ENCODE peak calls at places on chromosomes 16 and 17, in nine cellular contexts. One of them, this sample, is unnamed.

GRCh38 chr16:87661561-87661960 is 59.3 kb downstream of the JPH3 start:
- DNase-seq in occipital lobe: no peak
- DNase-seq in 8988T: no peak
- DNase-seq in activated T-helper 1 cell treated with anti-CD3 and anti-CD28 coated beads, Interleukin-2, amount 50 U/mL, for 16 hours: no peak
- DNase-seq in LoVo: peak; percentile 8
- DNase-seq in nephron progenitor cell: peak; percentile 89
- DNase-seq in SK-N-MC: no peak
- DNase-seq in HFF-Myc: no peak
- DNase-seq in NCI-H1436: no peak
- DNase-seq in this sample: peak; percentile 55

GRCh38 chr16:67144943-67145342 is 5.9 kb downstream of the B3GNT9 start:
- DNase-seq in occipital lobe: no peak
- DNase-seq in 8988T: no peak
- DNase-seq in activated T-helper 1 cell treated with anti-CD3 and anti-CD28 coated beads, Interleukin-2, amount 50 U/mL, for 16 hours: no peak
- DNase-seq in LoVo: no peak
- DNase-seq in nephron progenitor cell: no peak
- DNase-seq in SK-N-MC: no peak
- DNase-seq in HFF-Myc: no peak
- DNase-seq in NCI-H1436: no peak
- DNase-seq in this sample: no peak

GRCh38 chr16:78102122-78102660 is 2.7 kb downstream of the WWOX start:
- DNase-seq in occipital lobe: no peak
- DNase-seq in 8988T: no peak
- DNase-seq in activated T-helper 1 cell treated with anti-CD3 and anti-CD28 coated beads, Interleukin-2, amount 50 U/mL, for 16 hours: no peak
- DNase-seq in LoVo: no peak
- DNase-seq in nephron progenitor cell: no peak
- DNase-seq in SK-N-MC: no peak
- DNase-seq in HFF-Myc: no peak
- DNase-seq in NCI-H1436: no peak
- DNase-seq in this sample: no peak

GRCh38 chr16:8342276-8342675 is 248.0 kb downstream of the TMEM114 start:
- DNase-seq in occipital lobe: no peak
- DNase-seq in 8988T: no peak
- DNase-seq in activated T-helper 1 cell treated with anti-CD3 and anti-CD28 coated beads, Interleukin-2, amount 50 U/mL, for 16 hours: no peak
- DNase-seq in LoVo: no peak
- DNase-seq in nephron progenitor cell: no peak
- DNase-seq in SK-N-MC: no peak
- DNase-seq in HFF-Myc: no peak
- DNase-seq in NCI-H1436: no peak
- DNase-seq in this sample: no peak

GRCh38 chr17:57692770-57693169 is 52.3 kb downstream of the CCDC182 start:
- DNase-seq in occipital lobe: no peak
- DNase-seq in 8988T: no peak
- DNase-seq in activated T-helper 1 cell treated with anti-CD3 and anti-CD28 coated beads, Interleukin-2, amount 50 U/mL, for 16 hours: no peak
- DNase-seq in LoVo: no peak
- DNase-seq in nephron progenitor cell: no peak
- DNase-seq in SK-N-MC: no peak
- DNase-seq in HFF-Myc: no peak
- DNase-seq in NCI-H1436: no peak
- DNase-seq in this sample: no peak

GRCh38 chr17:76408037-76408849 is 23.8 kb downstream of the SPHK1 start:
- DNase-seq in occipital lobe: peak; percentile 34
- DNase-seq in 8988T: no peak
- DNase-seq in activated T-helper 1 cell treated with anti-CD3 and anti-CD28 coated beads, Interleukin-2, amount 50 U/mL, for 16 hours: peak; percentile 57
- DNase-seq in LoVo: peak; percentile 68
- DNase-seq in nephron progenitor cell: peak; percentile 71
- DNase-seq in SK-N-MC: peak; percentile 12
- DNase-seq in HFF-Myc: no peak
- DNase-seq in NCI-H1436: peak; percentile 42
- DNase-seq in this sample: peak; percentile 60

GRCh38 chr16:67396159-67396774 is 3.0 kb upstream of the TPPP3 start:
- DNase-seq in occipital lobe: no peak
- DNase-seq in 8988T: peak; percentile 85
- DNase-seq in activated T-helper 1 cell treated with anti-CD3 and anti-CD28 coated beads, Interleukin-2, amount 50 U/mL, for 16 hours: no peak
- DNase-seq in LoVo: peak; percentile 71
- DNase-seq in nephron progenitor cell: peak; percentile 84
- DNase-seq in SK-N-MC: no peak
- DNase-seq in HFF-Myc: peak; percentile 68
- DNase-seq in NCI-H1436: peak; percentile 93
- DNase-seq in this sample: peak; percentile 87

GRCh38 chr16:67017451-67017750 is 11.5 kb upstream of the CBFB start:
- DNase-seq in occipital lobe: no peak
- DNase-seq in 8988T: no peak
- DNase-seq in activated T-helper 1 cell treated with anti-CD3 and anti-CD28 coated beads, Interleukin-2, amount 50 U/mL, for 16 hours: no peak
- DNase-seq in LoVo: no peak
- DNase-seq in nephron progenitor cell: no peak
- DNase-seq in SK-N-MC: no peak
- DNase-seq in HFF-Myc: no peak
- DNase-seq in NCI-H1436: no peak
- DNase-seq in this sample: no peak

GRCh38 chr17:58007781-58008706 is 998 bp upstream of the SRSF1 start:
- DNase-seq in occipital lobe: no peak
- DNase-seq in 8988T: no peak
- DNase-seq in activated T-helper 1 cell treated with anti-CD3 and anti-CD28 coated beads, Interleukin-2, amount 50 U/mL, for 16 hours: no peak
- DNase-seq in LoVo: no peak
- DNase-seq in nephron progenitor cell: no peak
- DNase-seq in SK-N-MC: no peak
- DNase-seq in HFF-Myc: no peak
- DNase-seq in NCI-H1436: peak; percentile 31
- DNase-seq in this sample: no peak

GRCh38 chr16:84562174-84562815 is 55.6 kb downstream of the COTL1 start:
- DNase-seq in occipital lobe: no peak
- DNase-seq in 8988T: no peak
- DNase-seq in activated T-helper 1 cell treated with anti-CD3 and anti-CD28 coated beads, Interleukin-2, amount 50 U/mL, for 16 hours: no peak
- DNase-seq in LoVo: no peak
- DNase-seq in nephron progenitor cell: no peak
- DNase-seq in SK-N-MC: no peak
- DNase-seq in HFF-Myc: no peak
- DNase-seq in NCI-H1436: no peak
- DNase-seq in this sample: no peak

GRCh38 chr16:19167710-19168172 is 299 bp upstream of the SYT17 start:
- DNase-seq in occipital lobe: peak; percentile 27
- DNase-seq in 8988T: peak; percentile 76
- DNase-seq in activated T-helper 1 cell treated with anti-CD3 and anti-CD28 coated beads, Interleukin-2, amount 50 U/mL, for 16 hours: no peak
- DNase-seq in LoVo: peak; percentile 89
- DNase-seq in nephron progenitor cell: peak; percentile 86
- DNase-seq in SK-N-MC: no peak
- DNase-seq in HFF-Myc: no peak
- DNase-seq in NCI-H1436: peak; percentile 78
- DNase-seq in this sample: peak; percentile 69

GRCh38 chr17:15981208-15981607 is 18.3 kb downstream of the ZSWIM7 start:
- DNase-seq in occipital lobe: no peak
- DNase-seq in 8988T: no peak
- DNase-seq in activated T-helper 1 cell treated with anti-CD3 and anti-CD28 coated beads, Interleukin-2, amount 50 U/mL, for 16 hours: no peak
- DNase-seq in LoVo: peak; percentile 41
- DNase-seq in nephron progenitor cell: no peak
- DNase-seq in SK-N-MC: no peak
- DNase-seq in HFF-Myc: no peak
- DNase-seq in NCI-H1436: no peak
- DNase-seq in this sample: no peak

GRCh38 chr17:50079334-50080095 is 15.6 kb upstream of the PDK2 start:
- DNase-seq in occipital lobe: no peak
- DNase-seq in 8988T: peak; percentile 90
- DNase-seq in activated T-helper 1 cell treated with anti-CD3 and anti-CD28 coated beads, Interleukin-2, amount 50 U/mL, for 16 hours: no peak
- DNase-seq in LoVo: no peak
- DNase-seq in nephron progenitor cell: no peak
- DNase-seq in SK-N-MC: no peak
- DNase-seq in HFF-Myc: no peak
- DNase-seq in NCI-H1436: no peak
- DNase-seq in this sample: no peak

GRCh38 chr17:50676065-50676975 is 31.4 kb downstream of the ANKRD40 start:
- DNase-seq in occipital lobe: no peak
- DNase-seq in 8988T: no peak
- DNase-seq in activated T-helper 1 cell treated with anti-CD3 and anti-CD28 coated beads, Interleukin-2, amount 50 U/mL, for 16 hours: no peak
- DNase-seq in LoVo: no peak
- DNase-seq in nephron progenitor cell: no peak
- DNase-seq in SK-N-MC: no peak
- DNase-seq in HFF-Myc: no peak
- DNase-seq in NCI-H1436: no peak
- DNase-seq in this sample: no peak

GRCh38 chr17:40320771-40321501 is 12.0 kb downstream of the RARA start:
- DNase-seq in occipital lobe: peak; percentile 50
- DNase-seq in 8988T: no peak
- DNase-seq in activated T-helper 1 cell treated with anti-CD3 and anti-CD28 coated beads, Interleukin-2, amount 50 U/mL, for 16 hours: no peak
- DNase-seq in LoVo: no peak
- DNase-seq in nephron progenitor cell: no peak
- DNase-seq in SK-N-MC: no peak
- DNase-seq in HFF-Myc: no peak
- DNase-seq in NCI-H1436: no peak
- DNase-seq in this sample: no peak

GRCh38 chr17:58172369-58173071 is 5.7 kb downstream of the OR4D2 start:
- DNase-seq in occipital lobe: no peak
- DNase-seq in 8988T: no peak
- DNase-seq in activated T-helper 1 cell treated with anti-CD3 and anti-CD28 coated beads, Interleukin-2, amount 50 U/mL, for 16 hours: no peak
- DNase-seq in LoVo: peak; percentile 20
- DNase-seq in nephron progenitor cell: no peak
- DNase-seq in SK-N-MC: peak; percentile 1
- DNase-seq in HFF-Myc: no peak
- DNase-seq in NCI-H1436: peak; percentile 26
- DNase-seq in this sample: peak; percentile 48

GRCh38 chr17:30196504-30196903 is 39.0 kb downstream of the SLC6A4 start:
- DNase-seq in occipital lobe: no peak
- DNase-seq in 8988T: no peak
- DNase-seq in activated T-helper 1 cell treated with anti-CD3 and anti-CD28 coated beads, Interleukin-2, amount 50 U/mL, for 16 hours: no peak
- DNase-seq in LoVo: no peak
- DNase-seq in nephron progenitor cell: no peak
- DNase-seq in SK-N-MC: no peak
- DNase-seq in HFF-Myc: no peak
- DNase-seq in NCI-H1436: no peak
- DNase-seq in this sample: no peak

GRCh38 chr17:76438906-76439305 is 14.0 kb downstream of the UBE2O start:
- DNase-seq in occipital lobe: no peak
- DNase-seq in 8988T: no peak
- DNase-seq in activated T-helper 1 cell treated with anti-CD3 and anti-CD28 coated beads, Interleukin-2, amount 50 U/mL, for 16 hours: no peak
- DNase-seq in LoVo: no peak
- DNase-seq in nephron progenitor cell: no peak
- DNase-seq in SK-N-MC: no peak
- DNase-seq in HFF-Myc: no peak
- DNase-seq in NCI-H1436: no peak
- DNase-seq in this sample: no peak

GRCh38 chr17:67245694-67246397 is 850 bp upstream of the HELZ start:
- DNase-seq in occipital lobe: no peak
- DNase-seq in 8988T: no peak
- DNase-seq in activated T-helper 1 cell treated with anti-CD3 and anti-CD28 coated beads, Interleukin-2, amount 50 U/mL, for 16 hours: peak; percentile 20
- DNase-seq in LoVo: peak; percentile 34
- DNase-seq in nephron progenitor cell: peak; percentile 84
- DNase-seq in SK-N-MC: no peak
- DNase-seq in HFF-Myc: no peak
- DNase-seq in NCI-H1436: peak; percentile 14
- DNase-seq in this sample: peak; percentile 18

GRCh38 chr17:55576237-55576998 is 65.2 kb upstream of the SMIM36 start:
- DNase-seq in occipital lobe: no peak
- DNase-seq in 8988T: peak; percentile 11
- DNase-seq in activated T-helper 1 cell treated with anti-CD3 and anti-CD28 coated beads, Interleukin-2, amount 50 U/mL, for 16 hours: no peak
- DNase-seq in LoVo: peak; percentile 66
- DNase-seq in nephron progenitor cell: no peak
- DNase-seq in SK-N-MC: no peak
- DNase-seq in HFF-Myc: peak; percentile 40
- DNase-seq in NCI-H1436: no peak
- DNase-seq in this sample: peak; percentile 78

GRCh38 chr17:75096082-75096625 is 8.4 kb downstream of the SLC16A5 start:
- DNase-seq in occipital lobe: peak; percentile 23
- DNase-seq in 8988T: peak; percentile 59
- DNase-seq in activated T-helper 1 cell treated with anti-CD3 and anti-CD28 coated beads, Interleukin-2, amount 50 U/mL, for 16 hours: no peak
- DNase-seq in LoVo: peak; percentile 95
- DNase-seq in nephron progenitor cell: no peak
- DNase-seq in SK-N-MC: no peak
- DNase-seq in HFF-Myc: no peak
- DNase-seq in NCI-H1436: no peak
- DNase-seq in this sample: peak; percentile 92

GRCh38 chr16:13892301-13892700 is 27.7 kb upstream of the ERCC4 start:
- DNase-seq in occipital lobe: no peak
- DNase-seq in 8988T: no peak
- DNase-seq in activated T-helper 1 cell treated with anti-CD3 and anti-CD28 coated beads, Interleukin-2, amount 50 U/mL, for 16 hours: no peak
- DNase-seq in LoVo: no peak
- DNase-seq in nephron progenitor cell: no peak
- DNase-seq in SK-N-MC: no peak
- DNase-seq in HFF-Myc: no peak
- DNase-seq in NCI-H1436: no peak
- DNase-seq in this sample: no peak

GRCh38 chr16:47504599-47504998 is 43.5 kb downstream of the PHKB start:
- DNase-seq in occipital lobe: no peak
- DNase-seq in 8988T: no peak
- DNase-seq in activated T-helper 1 cell treated with anti-CD3 and anti-CD28 coated beads, Interleukin-2, amount 50 U/mL, for 16 hours: no peak
- DNase-seq in LoVo: no peak
- DNase-seq in nephron progenitor cell: no peak
- DNase-seq in SK-N-MC: no peak
- DNase-seq in HFF-Myc: no peak
- DNase-seq in NCI-H1436: no peak
- DNase-seq in this sample: peak; percentile 58

GRCh38 chr17:8859029-8859803 is 8.3 kb downstream of the PIK3R6 start:
- DNase-seq in occipital lobe: no peak
- DNase-seq in 8988T: no peak
- DNase-seq in activated T-helper 1 cell treated with anti-CD3 and anti-CD28 coated beads, Interleukin-2, amount 50 U/mL, for 16 hours: no peak
- DNase-seq in LoVo: no peak
- DNase-seq in nephron progenitor cell: no peak
- DNase-seq in SK-N-MC: no peak
- DNase-seq in HFF-Myc: no peak
- DNase-seq in NCI-H1436: no peak
- DNase-seq in this sample: no peak

GRCh38 chr17:79356839-79357447 is 253.9 kb downstream of the RBFOX3 start:
- DNase-seq in occipital lobe: no peak
- DNase-seq in 8988T: no peak
- DNase-seq in activated T-helper 1 cell treated with anti-CD3 and anti-CD28 coated beads, Interleukin-2, amount 50 U/mL, for 16 hours: no peak
- DNase-seq in LoVo: no peak
- DNase-seq in nephron progenitor cell: no peak
- DNase-seq in SK-N-MC: no peak
- DNase-seq in HFF-Myc: no peak
- DNase-seq in NCI-H1436: no peak
- DNase-seq in this sample: no peak

GRCh38 chr17:64259922-64260321 is 3.1 kb downstream of the TEX2 start:
- DNase-seq in occipital lobe: no peak
- DNase-seq in 8988T: no peak
- DNase-seq in activated T-helper 1 cell treated with anti-CD3 and anti-CD28 coated beads, Interleukin-2, amount 50 U/mL, for 16 hours: no peak
- DNase-seq in LoVo: no peak
- DNase-seq in nephron progenitor cell: no peak
- DNase-seq in SK-N-MC: no peak
- DNase-seq in HFF-Myc: no peak
- DNase-seq in NCI-H1436: no peak
- DNase-seq in this sample: peak; percentile 59

GRCh38 chr17:77644181-77644972 is 314.1 kb upstream of the TNRC6C start:
- DNase-seq in occipital lobe: no peak
- DNase-seq in 8988T: no peak
- DNase-seq in activated T-helper 1 cell treated with anti-CD3 and anti-CD28 coated beads, Interleukin-2, amount 50 U/mL, for 16 hours: no peak
- DNase-seq in LoVo: no peak
- DNase-seq in nephron progenitor cell: no peak
- DNase-seq in SK-N-MC: no peak
- DNase-seq in HFF-Myc: no peak
- DNase-seq in NCI-H1436: no peak
- DNase-seq in this sample: no peak

GRCh38 chr16:67943256-67943618 is 683 bp downstream of the LCAT start:
- DNase-seq in occipital lobe: no peak
- DNase-seq in 8988T: no peak
- DNase-seq in activated T-helper 1 cell treated with anti-CD3 and anti-CD28 coated beads, Interleukin-2, amount 50 U/mL, for 16 hours: no peak
- DNase-seq in LoVo: no peak
- DNase-seq in nephron progenitor cell: no peak
- DNase-seq in SK-N-MC: no peak
- DNase-seq in HFF-Myc: no peak
- DNase-seq in NCI-H1436: no peak
- DNase-seq in this sample: no peak

GRCh38 chr17:75518201-75518600 is 1.9 kb downstream of the TSEN54 start:
- DNase-seq in occipital lobe: no peak
- DNase-seq in 8988T: no peak
- DNase-seq in activated T-helper 1 cell treated with anti-CD3 and anti-CD28 coated beads, Interleukin-2, amount 50 U/mL, for 16 hours: no peak
- DNase-seq in LoVo: no peak
- DNase-seq in nephron progenitor cell: no peak
- DNase-seq in SK-N-MC: no peak
- DNase-seq in HFF-Myc: no peak
- DNase-seq in NCI-H1436: no peak
- DNase-seq in this sample: no peak

GRCh38 chr16:57616241-57616640 is 12.2 kb upstream of the ADGRG1 start:
- DNase-seq in occipital lobe: no peak
- DNase-seq in 8988T: no peak
- DNase-seq in activated T-helper 1 cell treated with anti-CD3 and anti-CD28 coated beads, Interleukin-2, amount 50 U/mL, for 16 hours: no peak
- DNase-seq in LoVo: no peak
- DNase-seq in nephron progenitor cell: no peak
- DNase-seq in SK-N-MC: no peak
- DNase-seq in HFF-Myc: no peak
- DNase-seq in NCI-H1436: no peak
- DNase-seq in this sample: no peak

GRCh38 chr16:3736116-3736515 is 18.8 kb upstream of the TRAP1 start:
- DNase-seq in occipital lobe: no peak
- DNase-seq in 8988T: no peak
- DNase-seq in activated T-helper 1 cell treated with anti-CD3 and anti-CD28 coated beads, Interleukin-2, amount 50 U/mL, for 16 hours: no peak
- DNase-seq in LoVo: no peak
- DNase-seq in nephron progenitor cell: no peak
- DNase-seq in SK-N-MC: no peak
- DNase-seq in HFF-Myc: no peak
- DNase-seq in NCI-H1436: no peak
- DNase-seq in this sample: no peak

This sample was measured in RWPE1.